ENCODE peak calls at places on chromosome 10, in seven cellular contexts. H is PC-3, M is hepatocyte, U is neural progenitor cell, C is HCT116, K is GM23338, L is MM.1S. V is an unnamed sample.

GRCh38 chr10:60739581-60739980 is 38.7 kb upstream of the CDK1 start:
- DNase-seq in K (no peak), C (no peak), M (no peak), H (peak; percentile 66), L (no peak), U (no peak), V (no peak)

GRCh38 chr10:61125560-61126250 is 181.7 kb upstream of the RHOBTB1 start:
- DNase-seq in M (no peak), H (no peak), C (no peak), U (no peak), K (no peak), L (peak; percentile 25), V (no peak)

GRCh38 chr10:71920540-71921318 is 43.5 kb upstream of the CHST3 start:
- DNase-seq in M (no peak), U (no peak), H (peak; percentile 63), C (no peak), L (no peak), K (no peak), V (peak; percentile 68)

GRCh38 chr10:130466271-130466997 is 330.2 kb downstream of the GLRX3 start:
- DNase-seq in M (no peak), L (peak; percentile 82), H (no peak), U (no peak), K (no peak), C (no peak), V (no peak)

GRCh38 chr10:17454181-17454800 is at the start of gene ST8SIA6:
- DNase-seq in K (peak; percentile 78), U (peak; percentile 83), C (no peak), M (peak; percentile 73), L (peak; percentile 56), H (peak; percentile 16), V (peak; percentile 74)

GRCh38 chr10:28432210-28432676 is 100.7 kb upstream of the WAC start:
- DNase-seq in K (peak; percentile 90), U (peak; percentile 83), C (peak; percentile 70), L (peak; percentile 32), H (peak; percentile 64), M (peak; percentile 81), V (peak; percentile 83)

GRCh38 chr10:81127931-81128330 is 590.2 kb downstream of the SH2D4B start:
- DNase-seq in K (no peak), C (no peak), L (no peak), U (no peak), H (no peak), M (no peak), V (no peak)

GRCh38 chr10:103580422-103580821 is 86.9 kb downstream of the NEURL1 start:
- DNase-seq in U (no peak), C (no peak), M (no peak), K (no peak), L (no peak), H (no peak), V (no peak)

GRCh38 chr10:15871823-15872222 is 11.5 kb upstream of the MINDY3 start:
- DNase-seq in C (no peak), K (no peak), H (no peak), M (no peak), U (no peak), L (no peak), V (no peak)

GRCh38 chr10:77117501-77117900 is 520.1 kb downstream of the KCNMA1 start:
- DNase-seq in M (no peak), C (no peak), K (no peak), U (no peak), H (peak; percentile 74), L (no peak), V (no peak)

GRCh38 chr10:77109470-77109994 is 528.1 kb downstream of the KCNMA1 start:
- DNase-seq in L (no peak), M (no peak), H (no peak), C (no peak), U (no peak), K (peak; percentile 39), V (no peak)

GRCh38 chr10:77116904-77117303 is 520.7 kb downstream of the KCNMA1 start:
- DNase-seq in M (no peak), C (no peak), U (no peak), K (no peak), H (peak; percentile 94), L (no peak), V (no peak)

GRCh38 chr10:77114181-77114821 is 523.3 kb downstream of the KCNMA1 start:
- DNase-seq in C (no peak), H (no peak), U (peak; percentile 63), K (peak; percentile 87), M (no peak), L (no peak), V (no peak)

GRCh38 chr10:77111611-77112550 is 525.7 kb downstream of the KCNMA1 start:
- DNase-seq in C (peak; percentile 16), L (peak; percentile 39), H (peak; percentile 99), K (peak; percentile 74), U (peak; percentile 63), M (peak; percentile 73), V (peak; percentile 83)
- TF ChIP-seq EZH2phosphoT487 in C (no peak), L (no peak), H (no peak), K (no peak), U (no peak), M (no peak), V (no peak)

GRCh38 chr10:48671914-48672595 is 12.6 kb upstream of the WDFY4 start:
- DNase-seq in K (no peak), H (no peak), M (no peak), L (no peak), C (no peak), U (no peak), V (no peak)

GRCh38 chr10:48667960-48668541 is 16.6 kb upstream of the WDFY4 start:
- DNase-seq in C (no peak), L (no peak), H (no peak), U (no peak), M (no peak), K (no peak), V (no peak)

GRCh38 chr10:48672596-48673255 is 11.9 kb upstream of the WDFY4 start:
- DNase-seq in C (no peak), L (no peak), M (peak; percentile 1), K (no peak), U (no peak), H (no peak), V (no peak)

DNA sequence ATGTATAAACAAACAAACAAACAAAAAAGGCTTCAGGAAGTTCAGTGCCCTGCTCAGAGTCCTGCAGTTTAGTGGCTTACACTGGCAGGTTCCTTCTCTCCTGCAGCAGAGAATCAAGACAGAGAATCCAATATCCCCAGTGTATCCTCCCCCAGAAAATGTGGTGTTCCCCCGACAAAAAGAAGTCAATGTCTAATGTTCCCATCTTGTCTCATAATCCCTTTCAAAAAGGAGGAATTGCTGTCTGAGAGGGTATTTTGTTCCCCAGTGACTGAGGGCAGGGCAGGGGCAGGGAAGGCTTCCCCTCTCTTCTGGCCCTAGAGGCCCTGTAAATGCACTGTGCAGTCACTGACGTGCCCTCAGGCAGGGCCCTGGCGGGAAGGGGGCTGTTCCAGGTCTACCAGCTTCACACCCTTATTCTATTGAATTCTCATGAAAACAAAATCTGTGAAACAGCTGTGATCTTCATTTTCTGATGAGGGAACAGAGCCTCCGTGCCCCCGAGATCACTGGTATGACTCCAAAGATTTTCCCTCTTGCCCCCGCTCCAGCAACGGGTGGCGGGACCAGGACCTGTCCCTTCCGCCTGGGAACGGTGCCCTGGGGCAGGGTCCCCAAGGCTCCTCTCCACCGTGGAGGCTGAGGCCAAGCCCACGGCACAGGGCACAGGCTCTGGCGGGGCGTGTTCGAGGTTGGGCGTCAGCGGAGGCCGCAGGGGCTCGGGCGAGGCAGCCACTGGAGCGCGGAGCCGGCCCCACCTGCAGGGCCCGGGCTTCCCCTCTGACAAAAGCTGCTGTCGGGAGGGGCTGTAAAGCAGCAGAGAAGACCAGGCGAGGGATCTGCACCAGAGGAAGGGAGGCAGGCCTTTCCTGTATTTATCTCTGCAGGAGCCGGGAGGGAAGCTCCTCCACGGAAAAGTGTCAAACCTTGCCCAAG is 13.4 kb upstream of the WDFY4 start:
- DNase-seq in U (peak; percentile 81), H (no peak), L (no peak), C (no peak), M (no peak), K (peak; percentile 65), V (no peak)
- TF ChIP-seq EZH2 in U (peak; percentile 50), H (no peak), L (no peak), C (no peak), M (no peak), K (no peak), V (no peak)

GRCh38 chr10:126877390-126877789 is 27.8 kb upstream of the DOCK1 start:
- DNase-seq in M (no peak), H (no peak), U (no peak), C (no peak), L (no peak), K (no peak), V (no peak)

GRCh38 chr10:126876456-126876855 is 28.8 kb upstream of the DOCK1 start:
- DNase-seq in H (no peak), U (no peak), C (no peak), L (no peak), K (no peak), M (no peak), V (peak; percentile 34)

GRCh38 chr10:126878594-126878993 is 26.6 kb upstream of the DOCK1 start:
- DNase-seq in U (no peak), L (no peak), H (no peak), C (no peak), K (no peak), M (no peak), V (no peak)

GRCh38 chr10:126880926-126881325 is 24.3 kb upstream of the DOCK1 start:
- DNase-seq in K (no peak), C (no peak), H (no peak), U (no peak), M (no peak), L (no peak), V (peak; percentile 54)
- TF ChIP-seq EZH2phosphoT487 in K (no peak), C (no peak), H (no peak), U (no peak), M (no peak), L (no peak), V (no peak)

GRCh38 chr10:6139470-6139869 is 50.6 kb downstream of the RBM17 start:
- DNase-seq in C (no peak), H (no peak), M (no peak), K (no peak), U (no peak), L (no peak), V (no peak)

GRCh38 chr10:6138456-6138855 is 49.6 kb downstream of the RBM17 start:
- DNase-seq in L (no peak), C (no peak), K (no peak), H (no peak), U (no peak), M (no peak), V (no peak)

GRCh38 chr10:6141296-6142151 is 52.7 kb downstream of the RBM17 start:
- DNase-seq in M (no peak), C (no peak), H (peak; percentile 54), U (no peak), L (peak; percentile 48), K (no peak), V (peak; percentile 93)

GRCh38 chr10:6140965-6141295 is 52.1 kb downstream of the RBM17 start:
- DNase-seq in L (no peak), K (no peak), C (no peak), M (no peak), H (no peak), U (no peak), V (no peak)

DNA sequence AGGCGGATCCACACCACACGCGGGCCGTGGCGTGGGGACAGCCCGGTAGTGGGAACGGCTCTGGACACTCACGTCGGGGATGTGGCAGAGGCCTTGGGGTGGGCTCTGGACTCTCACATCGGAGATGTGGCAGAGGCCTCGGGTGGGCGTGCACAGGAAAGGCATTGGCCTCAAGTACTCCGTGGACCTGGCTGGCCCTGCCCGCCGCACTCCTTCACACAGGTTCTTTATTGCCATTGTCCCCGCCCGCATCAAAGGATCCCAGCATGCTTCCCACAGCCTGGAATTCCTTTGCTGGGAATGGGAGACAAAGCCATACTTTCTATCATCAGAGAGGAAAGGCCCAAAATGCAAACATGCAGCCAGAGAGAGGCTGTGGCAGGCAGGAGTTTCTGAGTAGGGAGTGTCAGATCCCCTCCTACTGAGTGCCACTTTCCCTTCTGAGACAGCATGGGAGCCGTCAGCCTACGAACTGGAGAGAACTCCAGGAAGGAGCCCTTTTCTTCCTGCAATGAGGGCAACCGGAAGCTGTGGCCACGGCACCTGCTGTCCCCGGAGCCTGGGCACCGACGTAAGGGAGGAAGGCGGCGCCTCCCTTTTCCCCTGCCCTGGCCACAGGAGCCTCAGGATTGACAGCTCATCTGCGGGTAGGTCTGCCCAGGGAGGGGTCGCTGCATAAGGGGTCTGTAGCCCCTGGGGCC is 51.5 kb downstream of the RBM17 start:
- DNase-seq in C (no peak), K (peak; percentile 59), U (peak; percentile 63), L (no peak), H (no peak), M (no peak), V (no peak)
- TF ChIP-seq EZH2 in C (no peak), K (no peak), U (no peak), L (no peak), H (no peak), M (no peak), V (no peak)

V was measured in GM23248.